ENCODE peak calls at places on chromosome 5, in five cellular contexts. X is HCT116, U is Panc1, P is upper lobe of left lung, B is HepG2. M is an unnamed sample. For H3K4me1, the result is how much of the 10 kb centered on the place peaks cover.

GRCh38 chr5:62718368-62718767 is 139.7 kb downstream of the LRRC70 start:
- ATAC-seq in X (no peak), U (no peak), P (no peak), B (no peak), M (no peak)

GRCh38 chr5:95762681-95763041 is 31.5 kb downstream of the RHOBTB3 start:
- ATAC-seq in X (no peak), U (no peak), P (no peak), B (no peak), M (no peak)

GRCh38 chr5:142981475-142981874 is 211.3 kb downstream of the ARHGAP26 start:
- ATAC-seq in X (no peak), U (no peak), P (no peak), B (no peak), M (no peak)

GRCh38 chr5:109316631-109317030 is 93.1 kb downstream of the PJA2 start:
- ATAC-seq in X (no peak), U (no peak), P (peak), B (no peak), M (peak)

GRCh38 chr5:110096419-110096818 is 406.7 kb downstream of the MAN2A1 start:
- ATAC-seq in X (no peak), U (no peak), P (peak), B (no peak), M (no peak)

GRCh38 chr5:142860291-142860690 is 90.1 kb downstream of the ARHGAP26 start:
- ATAC-seq in X (no peak), U (peak), P (no peak), B (no peak), M (no peak)

GRCh38 chr5:60514152-60514551 is 185.8 kb downstream of the DEPDC1B start:
- ATAC-seq in X (no peak), U (no peak), P (peak), B (no peak), M (no peak)

GRCh38 chr5:149125386-149125891 is 15.9 kb upstream of the ABLIM3 start:
- ATAC-seq in X (peak), U (peak), P (no peak), B (peak), M (no peak)

GRCh38 chr5:84115727-84116126 is 269.0 kb downstream of the EDIL3 start:
- ATAC-seq in X (no peak), U (no peak), P (no peak), B (no peak), M (no peak)

GRCh38 chr5:3320317-3320865 is 275.2 kb upstream of the IRX1 start:
- ATAC-seq in X (no peak), U (no peak), P (peak), B (no peak), M (peak)

GRCh38 chr5:158995694-158996173 is 104.0 kb downstream of the EBF1 start:
- ATAC-seq in X (no peak), U (no peak), P (peak), B (no peak), M (peak)

GRCh38 chr5:81192351-81192750 is 40.8 kb upstream of the CKMT2 start:
- ATAC-seq in X (no peak), U (no peak), P (no peak), B (peak), M (no peak)

GRCh38 chr5:173742432-173742816 is 126.0 kb upstream of the BOD1 start:
- ATAC-seq in X (no peak), U (no peak), P (no peak), B (no peak), M (no peak)

GRCh38 chr5:98631311-98632054 is 142.0 kb upstream of the RGMB start:
- ATAC-seq in X (no peak), U (no peak), P (no peak), B (no peak), M (no peak)

GRCh38 chr5:14200312-14200990 is 57.3 kb downstream of the TRIO start:
- ATAC-seq in X (no peak), U (peak), P (no peak), B (no peak), M (no peak)

GRCh38 chr5:114308508-114308907 is 53.4 kb upstream of the KCNN2 start:
- ATAC-seq in X (no peak), U (no peak), P (no peak), B (no peak), M (no peak)

GRCh38 chr5:77734885-77735284 is 41.3 kb downstream of the TBCA start:
- ATAC-seq in X (no peak), U (no peak), P (no peak), B (no peak), M (no peak)

GRCh38 chr5:147740864-147741263 is 41.7 kb downstream of the JAKMIP2 start:
- ATAC-seq in X (peak), U (no peak), P (no peak), B (no peak), M (no peak)

GRCh38 chr5:154110781-154111180 is 72.0 kb downstream of the MFAP3 start:
- ATAC-seq in X (no peak), U (no peak), P (no peak), B (no peak), M (no peak)

GRCh38 chr5:91189480-91190332 is 193.4 kb downstream of the ARRDC3 start:
- ATAC-seq in X (peak), U (peak), P (peak), B (peak), M (peak)

GRCh38 chr5:124860271-124860670 is 113.8 kb upstream of the ZNF608 start:
- ATAC-seq in X (no peak), U (no peak), P (no peak), B (no peak), M (no peak)

GRCh38 chr5:150042459-150042858 is 41.9 kb downstream of the HMGXB3 start:
- ATAC-seq in X (no peak), U (no peak), P (no peak), B (no peak), M (no peak)

GRCh38 chr5:120873083-120873482 is 409.0 kb downstream of the PRR16 start:
- ATAC-seq in X (no peak), U (no peak), P (no peak), B (no peak), M (no peak)

GRCh38 chr5:125006011-125006685 is 259.7 kb upstream of the ZNF608 start:
- ATAC-seq in X (no peak), U (peak), P (no peak), B (no peak), M (no peak)

GRCh38 chr5:73812962-73813588 is 187.1 kb downstream of the ARHGEF28 start:
- ATAC-seq in X (no peak), U (no peak), P (peak), B (peak), M (no peak)

GRCh38 chr5:160175438-160176218 is 53.7 kb upstream of the FABP6 start:
- ATAC-seq in X (no peak), U (no peak), P (no peak), B (no peak), M (no peak)

GRCh38 chr5:159582756-159583523 is 252.7 kb upstream of the IL12B start:
- ATAC-seq in X (peak), U (no peak), P (no peak), B (no peak), M (no peak)

GRCh38 chr5:110038297-110038997 is 348.7 kb downstream of the MAN2A1 start:
- ATAC-seq in X (no peak), U (no peak), P (no peak), B (no peak), M (no peak)

GRCh38 chr5:131450941-131451340 is 184.1 kb downstream of the RAPGEF6 start:
- ATAC-seq in X (no peak), U (no peak), P (no peak), B (peak), M (no peak)

GRCh38 chr5:84384604-84385575 is at the start of gene EDIL3:
- ATAC-seq in X (no peak), U (peak), P (peak), B (peak), M (peak)

GRCh38 chr5:91281409-91281808 is 101.7 kb downstream of the ARRDC3 start:
- ATAC-seq in X (no peak), U (no peak), P (no peak), B (no peak), M (no peak)

GRCh38 chr5:5017827-5018559 is 122.1 kb upstream of the ADAMTS16 start:
- ATAC-seq in X (no peak), U (peak), P (peak), B (no peak), M (no peak)

GRCh38 chr5:177539411-177539810 is 15.0 kb downstream of the FAM193B start:
- ATAC-seq in X (no peak), U (no peak), P (peak), B (no peak), M (peak)

GRCh38 chr5:181189363-181189961 is 15.5 kb downstream of the TRIM7 start:
- ATAC-seq in X (no peak), U (no peak), P (no peak), B (peak), M (no peak)

GRCh38 chr5:68279960-68280359 is 64.4 kb downstream of the PIK3R1 start:
- ATAC-seq in X (no peak), U (no peak), P (no peak), B (no peak), M (no peak)
- H3K4me1 ChIP-seq in X (under half), U (under half), P (under half), B (under half), M (under half)

GRCh38 chr5:34038838-34039237 is 4.2 kb downstream of the C1QTNF3 start:
- ATAC-seq in X (no peak), U (no peak), P (no peak), B (no peak), M (no peak)
- TF ChIP-seq POLR2AphosphoS5 in X (no peak), U (no peak), P (no peak), B (no peak), M (no peak)

GRCh38 chr5:139094154-139095131 is 103.7 kb downstream of the SIL1 start:
- ATAC-seq in X (no peak), U (no peak), P (no peak), B (no peak), M (no peak)
- H3K4me3 ChIP-seq in X (no peak), U (no peak), P (no peak), B (no peak), M (no peak)

DNA sequence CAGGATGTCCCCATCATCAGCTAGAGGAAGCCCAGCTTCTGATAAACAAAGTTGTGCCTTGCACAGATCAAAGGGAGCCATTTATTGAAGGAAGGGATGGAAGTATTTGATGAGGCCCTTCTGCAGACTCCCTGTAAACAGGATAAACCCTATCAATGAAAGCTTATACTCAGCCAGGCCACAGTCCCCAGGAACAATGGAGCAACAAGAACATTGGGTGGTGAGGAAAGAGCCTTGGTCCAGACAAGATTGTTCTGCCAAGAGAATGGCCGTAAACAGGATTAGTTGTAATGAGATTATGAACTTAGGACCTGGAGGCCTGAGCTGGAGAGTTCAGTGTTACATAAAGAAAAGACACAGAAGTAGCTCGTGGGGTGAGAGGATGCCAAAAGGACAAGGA is 40.6 kb upstream of the LIFR start:
- ATAC-seq in X (no peak), U (no peak), P (no peak), B (no peak), M (no peak)
- H3K4me1 ChIP-seq in X (half or more), U (under half), P (under half), B (under half), M (under half)

DNA sequence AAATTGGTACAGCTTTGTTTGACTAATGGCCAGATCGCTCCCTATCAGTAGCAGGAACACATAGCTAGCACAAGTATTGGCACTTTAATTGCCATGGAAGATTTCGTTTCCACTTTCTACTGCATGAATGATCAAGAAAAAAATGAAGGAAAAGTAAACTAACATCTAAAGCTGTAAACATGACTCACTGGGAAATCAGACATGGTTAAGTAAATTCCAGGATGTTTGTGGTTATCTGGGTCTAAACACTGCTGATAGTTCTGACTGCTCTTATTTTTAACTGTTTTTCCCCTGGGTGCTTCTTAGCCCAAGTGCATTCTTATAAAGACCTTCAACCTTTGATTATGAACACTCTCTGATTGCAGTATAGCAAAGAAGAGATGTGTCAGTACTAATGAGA is 388.9 kb downstream of the NR2F1-AS1 start:
- ATAC-seq in X (peak), U (peak), P (peak), B (no peak), M (no peak)
- TF ChIP-seq POLR2AphosphoS5 in X (peak), U (peak), P (no peak), B (no peak), M (no peak)

DNA sequence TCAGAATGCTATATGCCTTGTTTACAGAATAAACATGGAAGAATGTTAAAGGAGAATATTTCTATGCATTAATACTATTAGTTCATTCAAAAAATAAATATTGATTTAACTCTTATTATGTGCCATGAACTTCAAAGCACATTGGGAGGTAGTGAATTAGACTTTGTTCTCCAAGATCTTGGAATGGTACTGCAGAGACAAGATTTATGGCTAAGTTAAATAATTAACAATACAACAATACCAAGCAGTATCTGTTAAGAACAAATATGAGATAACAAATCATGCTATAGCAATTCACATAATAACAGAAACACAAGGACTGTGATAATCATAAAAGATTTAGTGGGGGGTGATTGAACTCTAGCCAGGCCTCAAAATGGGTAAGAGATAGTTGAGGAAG is 11.7 kb downstream of the NMUR2 start:
- ATAC-seq in X (no peak), U (no peak), P (no peak), B (no peak), M (no peak)
- H3K4me3 ChIP-seq in X (no peak), U (no peak), P (no peak), B (no peak), M (no peak)

GRCh38 chr5:112917453-112918005 is 4.5 kb downstream of the REEP5 start:
- ATAC-seq in X (no peak), U (no peak), P (no peak), B (no peak), M (no peak)

GRCh38 chr5:112915831-112916230 is 6.2 kb downstream of the REEP5 start:
- ATAC-seq in X (no peak), U (no peak), P (no peak), B (no peak), M (no peak)

GRCh38 chr5:112918136-112918535 is 3.9 kb downstream of the REEP5 start:
- ATAC-seq in X (no peak), U (no peak), P (no peak), B (no peak), M (no peak)

GRCh38 chr5:112921031-112921832 is 795 bp downstream of the REEP5 start:
- ATAC-seq in X (peak), U (peak), P (peak), B (peak), M (peak)

DNA sequence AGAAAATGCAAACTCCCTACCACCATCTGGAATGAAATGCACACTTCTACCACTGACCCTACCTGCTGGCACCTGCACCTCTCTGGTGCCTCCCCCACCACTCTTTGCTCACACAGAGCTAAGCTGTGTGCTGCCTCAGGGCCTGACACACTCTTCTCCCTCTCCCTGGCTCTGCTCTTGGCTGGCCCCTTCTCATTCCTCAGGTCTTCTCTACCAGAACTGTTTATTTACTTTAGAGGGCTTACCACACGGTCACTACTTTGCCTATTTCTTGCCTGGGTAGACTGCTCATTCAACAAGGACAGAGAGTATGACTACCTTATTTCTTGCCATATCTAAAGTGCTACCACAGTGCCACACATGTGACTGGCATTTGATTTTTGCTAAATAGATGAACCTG is 3.3 kb downstream of the REEP5 start:
- ATAC-seq in X (no peak), U (no peak), P (no peak), B (no peak), M (no peak)
- H3K4me1 ChIP-seq in X (under half), U (half or more), P (half or more), B (half or more), M (under half)

GRCh38 chr5:168366124-168366523 is 74.7 kb downstream of the WWC1 start:
- ATAC-seq in X (no peak), U (peak), P (no peak), B (no peak), M (no peak)

GRCh38 chr5:168365581-168366081 is 74.2 kb downstream of the WWC1 start:
- ATAC-seq in X (peak), U (peak), P (peak), B (peak), M (no peak)

GRCh38 chr5:168364151-168364661 is 72.8 kb downstream of the WWC1 start:
- ATAC-seq in X (peak), U (peak), P (no peak), B (peak), M (no peak)

GRCh38 chr5:168362097-168362885 is 70.8 kb downstream of the WWC1 start:
- ATAC-seq in X (no peak), U (no peak), P (no peak), B (peak), M (no peak)

DNA sequence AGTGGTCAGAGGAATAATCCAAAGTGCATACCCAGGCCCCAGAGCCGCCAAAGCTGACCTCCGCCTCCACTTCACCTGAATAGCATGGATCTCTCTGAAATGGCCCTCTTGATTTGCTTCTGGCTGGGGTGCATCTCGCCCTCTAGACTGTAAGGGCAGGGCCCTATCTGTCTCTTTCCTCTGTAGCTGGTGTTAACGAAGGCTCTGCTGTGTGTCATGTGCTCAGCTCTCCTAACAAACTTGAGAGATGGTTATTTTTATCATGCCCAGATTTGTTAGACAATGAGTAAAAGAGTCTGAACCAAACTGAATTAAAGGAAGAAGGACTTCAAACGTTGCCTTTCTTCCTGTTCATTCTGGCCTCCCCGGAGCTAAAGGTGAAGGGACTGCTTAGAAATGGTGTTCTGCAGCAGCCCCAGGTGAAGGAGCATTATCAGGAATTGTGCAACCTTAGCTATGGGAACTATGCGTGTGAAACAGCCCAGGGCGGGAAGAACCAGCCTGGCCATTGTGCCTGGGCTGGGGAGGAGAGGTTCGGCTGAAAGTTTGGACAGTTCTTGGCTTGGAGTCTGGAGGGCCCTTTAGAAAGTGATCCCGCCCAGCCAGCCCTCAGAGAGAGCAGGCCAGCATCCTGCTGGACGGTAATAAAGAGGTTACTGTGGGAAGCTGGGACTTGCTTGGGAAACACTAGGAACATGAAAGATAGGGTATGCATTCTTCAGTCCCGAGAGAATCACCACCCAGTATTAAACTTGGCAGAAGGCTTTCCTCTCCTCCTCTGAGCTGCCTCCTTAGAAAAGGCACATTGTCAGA is 73.5 kb downstream of the WWC1 start:
- ATAC-seq in X (peak), U (peak), P (peak), B (peak), M (no peak)
- TF ChIP-seq POLR2AphosphoS5 in X (no peak), U (no peak), P (peak), B (no peak), M (no peak)

M was measured in gastroesophageal sphincter.